ENCODE peak calls at places on chromosomes 12 and 14, in five cellular contexts. W is sigmoid colon, N is choroid plexus epithelial cell, D is thyroid gland, Z is astrocyte of the spinal cord. V is an unnamed sample.

GRCh38 chr14:59262717-59263469 is 74.4 kb downstream of the DAAM1 start:
- DNase-seq in W (no peak), N (no peak), D (no peak), Z (no peak), V (no peak)

GRCh38 chr12:3335078-3335487 is 155.9 kb upstream of the PRMT8 start:
- DNase-seq in W (no peak), N (no peak), D (no peak), Z (no peak), V (no peak)

GRCh38 chr14:26596722-26597030 is 1.2 kb downstream of the NOVA1 start:
- DNase-seq in W (peak), N (no peak), D (peak), Z (no peak), V (peak)

GRCh38 chr12:52351196-52352059 is 15.9 kb downstream of the KRT85 start:
- DNase-seq in W (no peak), N (no peak), D (peak), Z (no peak), V (no peak)

GRCh38 chr12:2076196-2076570 is 23.4 kb downstream of the CACNA1C start:
- DNase-seq in W (peak), N (peak), D (no peak), Z (peak), V (peak)

GRCh38 chr12:6838854-6839253 is 1.9 kb upstream of the GNB3 start:
- DNase-seq in W (no peak), N (no peak), D (no peak), Z (no peak), V (no peak)

GRCh38 chr14:64465208-64465821 is at the start of gene AKAP5:
- DNase-seq in W (no peak), N (peak), D (peak), Z (peak), V (peak)

GRCh38 chr12:131115766-131116165 is 162.1 kb downstream of the ADGRD1 start:
- DNase-seq in W (peak), N (no peak), D (no peak), Z (no peak), V (no peak)

DNA sequence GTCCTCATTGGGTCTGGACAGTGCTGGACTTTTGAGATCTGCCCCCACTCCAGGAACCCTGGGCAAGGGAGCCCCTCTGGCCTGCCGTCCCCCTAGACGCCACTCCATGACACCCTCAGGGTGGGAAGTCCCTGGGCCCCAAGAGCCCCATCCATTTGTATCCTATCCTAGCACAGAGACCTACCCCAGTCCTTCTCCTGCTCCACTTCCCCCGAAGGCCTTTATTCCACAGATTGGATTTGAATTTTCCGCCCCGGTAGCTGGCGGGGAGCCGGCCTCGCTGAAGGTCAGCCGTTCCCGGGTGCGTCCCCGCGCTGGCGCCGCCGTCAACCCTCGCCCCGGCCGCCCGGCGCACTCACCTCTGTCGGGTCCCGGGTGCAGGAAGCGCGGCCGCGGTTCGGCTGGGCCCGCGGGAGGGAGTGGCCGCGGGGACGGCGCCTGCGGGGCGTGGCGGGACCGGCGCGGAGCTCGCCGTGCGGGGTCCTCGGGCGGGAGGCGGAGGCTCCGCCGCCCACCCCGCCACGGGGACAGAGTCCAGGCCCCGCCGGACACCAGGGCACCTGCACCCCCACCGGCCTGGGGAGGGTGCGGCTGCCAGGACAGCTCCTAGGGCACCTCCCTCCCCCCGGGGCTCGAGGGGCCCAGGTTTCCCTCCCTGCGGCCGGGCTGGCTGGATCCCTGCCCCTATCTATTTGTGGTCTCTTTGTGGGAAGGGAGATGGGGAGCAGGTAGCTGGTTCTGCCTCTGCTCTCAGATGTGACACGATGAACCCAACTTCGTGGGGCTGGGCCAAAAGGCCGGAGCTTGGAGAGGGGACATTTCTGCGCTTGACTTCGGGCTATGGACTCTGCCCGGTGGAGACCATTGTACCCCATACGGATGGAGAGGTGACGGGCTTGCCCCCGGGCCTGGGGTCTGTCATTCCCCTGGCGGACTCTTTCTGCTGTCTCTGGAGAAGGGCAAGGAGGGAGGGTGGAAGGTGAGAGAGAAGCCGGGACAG is 19.9 kb upstream of the GPR68 start:
- DNase-seq in W (no peak), N (no peak), D (peak), Z (no peak), V (no peak)
- H3K4me3 ChIP-seq in W (peak), N (no peak), D (no peak), Z (peak), V (peak)

DNA sequence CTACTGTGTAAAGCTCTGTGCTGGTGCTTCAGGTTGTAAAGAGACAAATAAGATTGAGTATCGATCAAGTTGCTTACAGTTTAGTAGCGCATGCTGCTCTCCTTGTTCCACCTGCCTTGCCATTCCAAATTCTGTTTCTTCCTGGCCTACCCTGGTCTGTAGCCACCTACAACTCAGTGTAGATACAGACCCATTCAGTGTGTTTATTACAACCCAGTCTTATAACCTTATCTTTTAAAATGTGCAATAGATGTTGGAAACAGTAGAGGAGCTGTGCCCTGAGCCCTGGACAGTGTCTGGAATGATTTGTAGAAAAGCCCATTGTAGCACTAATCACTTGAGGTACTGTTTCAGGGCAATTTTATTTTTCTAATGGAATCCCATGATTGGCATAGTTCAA is 68.5 kb downstream of the DIP2B start:
- DNase-seq in W (no peak), N (no peak), D (no peak), Z (no peak), V (no peak)
- TF ChIP-seq CTCF in W (no peak), N (no peak), D (no peak), Z (no peak), V (no peak)

GRCh38 chr12:27012982-27013255 is 1.3 kb downstream of the TM7SF3 start:
- DNase-seq in W (no peak), N (no peak), D (no peak), Z (no peak), V (no peak)
- H3K4me3 ChIP-seq in W (peak), N (no peak), D (no peak), Z (peak), V (peak)

GRCh38 chr12:53931844-53932581 is 6.6 kb upstream of the HOXC13 start:
- DNase-seq in W (no peak), N (no peak), D (no peak), Z (no peak), V (no peak)

GRCh38 chr12:53935562-53936341 is 2.9 kb upstream of the HOXC13 start:
- DNase-seq in W (no peak), N (no peak), D (no peak), Z (no peak), V (peak)

GRCh38 chr12:53929527-53929926 is 9.1 kb upstream of the HOXC13 start:
- DNase-seq in W (no peak), N (no peak), D (no peak), Z (no peak), V (no peak)

GRCh38 chr12:53930591-53931255 is 7.9 kb upstream of the HOXC13 start:
- DNase-seq in W (no peak), N (no peak), D (no peak), Z (no peak), V (no peak)

GRCh38 chr12:53932915-53933314 is 5.7 kb upstream of the HOXC13 start:
- DNase-seq in W (no peak), N (no peak), D (no peak), Z (no peak), V (no peak)
- TF ChIP-seq CTCF in W (no peak), N (no peak), D (no peak), Z (no peak), V (no peak)

GRCh38 chr14:39374846-39375245 is 57.4 kb downstream of the FBXO33 start:
- DNase-seq in W (no peak), N (peak), D (no peak), Z (peak), V (peak)

GRCh38 chr14:39372656-39373055 is 59.6 kb downstream of the FBXO33 start:
- DNase-seq in W (no peak), N (peak), D (no peak), Z (peak), V (peak)

GRCh38 chr14:39381366-39381765 is 50.9 kb downstream of the FBXO33 start:
- DNase-seq in W (no peak), N (peak), D (peak), Z (peak), V (no peak)

GRCh38 chr14:39382463-39382862 is 49.8 kb downstream of the FBXO33 start:
- DNase-seq in W (no peak), N (no peak), D (no peak), Z (no peak), V (no peak)

GRCh38 chr14:39376671-39377403 is 55.4 kb downstream of the FBXO33 start:
- DNase-seq in W (no peak), N (peak), D (no peak), Z (peak), V (peak)
- H3K4me3 ChIP-seq in W (no peak), N (no peak), D (no peak), Z (no peak), V (no peak)

DNA sequence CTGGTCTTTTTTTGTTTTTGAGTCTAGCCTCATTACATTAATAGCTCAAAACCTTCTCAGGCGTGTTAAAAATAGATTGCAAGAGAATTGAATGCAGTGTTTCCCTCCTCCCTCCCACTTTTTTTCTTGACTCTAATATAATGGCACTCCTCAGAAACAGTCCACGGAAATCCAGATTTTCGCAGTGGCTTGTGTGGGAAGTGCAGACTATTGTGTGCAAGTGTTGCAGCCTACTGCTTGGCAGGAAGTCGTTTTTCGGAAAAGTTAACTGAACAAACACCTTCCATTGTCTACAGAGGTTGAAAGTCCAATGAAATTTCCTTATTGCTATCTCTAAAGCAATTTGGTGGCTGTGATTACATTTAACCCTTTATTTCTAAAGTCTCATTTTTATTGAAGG is 147.9 kb upstream of the E2F7 start:
- DNase-seq in W (no peak), N (no peak), D (no peak), Z (no peak), V (peak)
- TF ChIP-seq CTCF in W (no peak), N (no peak), D (no peak), Z (no peak), V (no peak)